ENCODE peak calls at places on chromosomes 1 and 21, in eight cellular contexts. T is AG09319; C is tibial artery; F is CD8-positive, alpha-beta T cell; D is WERI-Rb-1; L is keratinocyte; N is osteocyte; G is GM20000. Z is an unnamed sample.

GRCh38 chr21:43712268-43712942 is 6.5 kb upstream of the PDXK start:
- DNase-seq in G (no peak), F (no peak), C (no peak), N (no peak), D (no peak), T (no peak), L (no peak), Z (no peak)

GRCh38 chr1:221246067-221246466 is 366.8 kb downstream of the HLX start:
- DNase-seq in D (no peak), L (no peak), T (no peak), F (no peak), G (no peak), C (no peak), N (no peak), Z (no peak)

GRCh38 chr1:192160186-192160585 is 1.9 kb downstream of the RGS18 start:
- DNase-seq in G (no peak), D (no peak), C (no peak), F (no peak), L (no peak), N (no peak), T (no peak), Z (no peak)

GRCh38 chr1:99707535-99708142 is 58.8 kb downstream of the FRRS1 start:
- DNase-seq in D (peak), N (peak), T (peak), C (peak), G (peak), L (no peak), F (peak), Z (peak)

GRCh38 chr1:101310484-101310883 is 73.7 kb downstream of the S1PR1 start:
- DNase-seq in T (no peak), D (no peak), L (no peak), G (no peak), C (no peak), F (no peak), N (no peak), Z (no peak)

GRCh38 chr1:115432061-115432460 is 94.0 kb upstream of the NGF start:
- DNase-seq in N (no peak), C (no peak), G (no peak), D (no peak), F (no peak), L (no peak), T (no peak), Z (no peak)

GRCh38 chr1:39826583-39826982 is 37.9 kb upstream of the BMP8B start:
- DNase-seq in F (no peak), T (no peak), D (no peak), G (no peak), C (no peak), N (no peak), L (no peak), Z (no peak)

GRCh38 chr1:246591504-246591903 is 25.2 kb downstream of the CNST start:
- DNase-seq in N (no peak), T (no peak), C (no peak), F (no peak), G (peak), D (no peak), L (no peak), Z (no peak)

GRCh38 chr1:115364044-115364775 is 26.2 kb upstream of the NGF start:
- DNase-seq in L (no peak), G (no peak), F (no peak), C (no peak), T (peak), N (no peak), D (no peak), Z (no peak)

GRCh38 chr1:18539171-18539570 is 58.4 kb downstream of the KLHDC7A start:
- DNase-seq in T (no peak), N (peak), L (no peak), D (no peak), G (no peak), C (no peak), F (no peak), Z (no peak)

GRCh38 chr1:117060441-117061317 is 553 bp downstream of the TTF2 start:
- DNase-seq in T (no peak), L (no peak), F (no peak), D (no peak), G (peak), C (no peak), N (no peak), Z (peak)

GRCh38 chr1:237197470-237198425 is 155.8 kb downstream of the RYR2 start:
- DNase-seq in D (no peak), F (no peak), G (no peak), C (no peak), T (no peak), N (no peak), L (no peak), Z (no peak)

GRCh38 chr1:28865997-28866650 is 48.2 kb upstream of the EPB41 start:
- DNase-seq in C (no peak), N (no peak), F (no peak), T (no peak), D (no peak), L (no peak), G (no peak), Z (no peak)

GRCh38 chr1:242523282-242523967 is 1.1 kb downstream of the PLD5 start:
- DNase-seq in L (no peak), T (no peak), F (no peak), N (no peak), G (peak), D (no peak), C (no peak), Z (no peak)

GRCh38 chr1:225428879-225429455 is 1.1 kb upstream of the LBR start:
- DNase-seq in C (no peak), F (no peak), L (no peak), N (no peak), G (peak), D (no peak), T (no peak), Z (no peak)

GRCh38 chr1:112464501-112464900 is 44.3 kb upstream of the WNT2B start:
- DNase-seq in D (no peak), N (no peak), G (no peak), L (no peak), T (no peak), F (no peak), C (no peak), Z (no peak)

GRCh38 chr1:173418107-173418985 is 58.8 kb upstream of the PRDX6 start:
- DNase-seq in T (no peak), N (no peak), C (no peak), F (no peak), L (no peak), G (no peak), D (no peak), Z (no peak)

GRCh38 chr1:224340711-224341384 is 10.9 kb upstream of the NVL start:
- DNase-seq in G (no peak), L (no peak), N (no peak), T (no peak), F (peak), D (peak), C (no peak), Z (peak)

GRCh38 chr1:205922806-205923205 is 20.4 kb downstream of the SLC26A9 start:
- DNase-seq in L (no peak), T (no peak), G (no peak), C (peak), F (no peak), N (no peak), D (no peak), Z (no peak)

GRCh38 chr21:39685236-39685635 is 59.7 kb upstream of the IGSF5 start:
- DNase-seq in N (no peak), L (no peak), T (no peak), G (no peak), D (no peak), C (no peak), F (no peak), Z (no peak)

GRCh38 chr21:32403201-32403701 is 9.3 kb upstream of the EVA1C start:
- DNase-seq in T (no peak), F (peak), L (no peak), D (peak), N (no peak), C (no peak), G (peak), Z (peak)

GRCh38 chr1:17676387-17677060 is 78.6 kb upstream of the ACTL8 start:
- DNase-seq in L (no peak), T (no peak), F (no peak), G (no peak), D (no peak), C (no peak), N (no peak), Z (no peak)

GRCh38 chr1:24483441-24483840 is 19.2 kb upstream of the RCAN3 start:
- DNase-seq in T (no peak), D (no peak), G (no peak), N (no peak), F (no peak), L (no peak), C (no peak), Z (no peak)

GRCh38 chr1:97212671-97213070 is 491.1 kb downstream of the PTBP2 start:
- DNase-seq in T (no peak), L (no peak), D (no peak), N (no peak), C (no peak), G (no peak), F (no peak), Z (no peak)

GRCh38 chr1:17874665-17875064 is 119.5 kb downstream of the ACTL8 start:
- DNase-seq in C (peak), N (no peak), D (no peak), G (no peak), T (peak), F (no peak), L (no peak), Z (no peak)

GRCh38 chr1:180945151-180945550 is 32.5 kb downstream of the KIAA1614 start:
- DNase-seq in L (no peak), C (no peak), D (no peak), N (no peak), T (no peak), G (no peak), F (no peak), Z (no peak)

GRCh38 chr1:43814401-43814800 is 107.1 kb downstream of the ST3GAL3 start:
- DNase-seq in F (no peak), D (no peak), C (no peak), G (no peak), T (no peak), L (no peak), N (no peak), Z (no peak)

GRCh38 chr1:70994753-70995152 is 52.9 kb downstream of the PTGER3 start:
- DNase-seq in N (no peak), D (no peak), C (no peak), T (no peak), F (no peak), G (no peak), L (no peak), Z (no peak)

GRCh38 chr1:35406103-35406502 is 137.6 kb downstream of the ZMYM4 start:
- DNase-seq in T (no peak), F (no peak), G (no peak), C (no peak), N (no peak), L (no peak), D (no peak), Z (no peak)

GRCh38 chr1:56797079-56797685 is 22.0 kb downstream of the FYB2 start:
- DNase-seq in C (no peak), N (no peak), G (no peak), L (peak), D (no peak), T (no peak), F (no peak), Z (no peak)

GRCh38 chr1:1678581-1679380 is 13.8 kb downstream of the SLC35E2B start:
- DNase-seq in F (peak), N (no peak), D (peak), L (no peak), C (peak), G (peak), T (no peak), Z (no peak)
- TF ChIP-seq CTCF in F (peak), N (no peak), D (peak), L (peak), C (no peak), G (no peak), T (no peak), Z (peak)

GRCh38 chr21:19565587-19565986 is 1162.0 kb upstream of the TMPRSS15 start:
- DNase-seq in G (no peak), T (no peak), N (no peak), D (no peak), C (no peak), L (no peak), F (no peak), Z (no peak)
- TF ChIP-seq CTCF in G (no peak), T (no peak), N (peak), D (no peak), C (no peak), L (no peak), F (no peak), Z (no peak)

GRCh38 chr21:33901421-33902288 is 13.9 kb downstream of the ATP5PO start:
- DNase-seq in T (no peak), F (no peak), N (no peak), C (peak), D (peak), G (no peak), L (no peak), Z (no peak)
- TF ChIP-seq CTCF in T (peak), F (no peak), N (peak), C (peak), D (peak), G (peak), L (peak), Z (peak)

DNA sequence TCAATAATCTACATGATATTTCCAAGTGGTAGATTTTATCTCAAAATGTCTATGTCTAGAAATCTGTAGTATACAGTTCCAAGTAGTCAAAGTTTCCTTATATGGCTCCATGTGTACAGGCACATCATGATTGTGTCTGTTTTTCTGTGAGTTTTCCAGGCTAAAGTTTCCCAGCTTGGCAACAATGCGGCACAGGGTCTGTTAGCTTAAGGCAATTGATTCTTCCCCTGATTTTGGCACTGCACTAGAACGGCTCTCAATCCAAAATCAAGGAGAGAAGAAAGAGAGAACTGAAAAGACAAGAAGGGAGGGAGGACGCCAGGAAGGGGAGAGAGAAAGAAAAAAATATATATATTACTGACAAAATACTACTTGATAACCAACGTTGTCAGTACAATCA is 193.9 kb upstream of the SNX7 start:
- DNase-seq in F (no peak), C (no peak), D (no peak), L (no peak), G (no peak), T (no peak), N (no peak), Z (no peak)
- TF ChIP-seq CTCF in F (no peak), C (no peak), D (no peak), L (no peak), G (no peak), T (no peak), N (no peak), Z (no peak)

DNA sequence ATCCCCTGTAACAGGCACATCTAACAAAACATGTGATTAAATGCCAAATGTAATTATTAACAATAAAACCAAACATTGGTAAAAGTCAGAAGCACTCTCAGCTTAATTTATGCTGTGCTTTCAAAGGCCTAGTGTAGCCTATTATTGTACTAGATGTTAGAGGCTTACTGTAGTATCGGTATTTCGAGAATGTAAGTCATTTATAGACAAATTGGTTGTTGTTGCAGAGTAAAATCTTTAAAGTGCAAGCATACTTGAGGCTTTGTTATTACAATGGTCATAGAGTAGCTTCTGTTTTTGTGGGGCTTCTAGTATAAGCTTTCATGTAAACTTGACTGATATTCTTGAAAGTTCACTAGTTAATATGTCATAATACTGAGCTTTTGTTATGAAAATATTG is 965.8 kb downstream of the PLA2G4A start:
- DNase-seq in D (no peak), T (no peak), C (no peak), F (no peak), L (no peak), G (no peak), N (no peak), Z (no peak)
- TF ChIP-seq CTCF in D (no peak), T (no peak), C (no peak), F (no peak), L (no peak), G (no peak), N (no peak), Z (no peak)

DNA sequence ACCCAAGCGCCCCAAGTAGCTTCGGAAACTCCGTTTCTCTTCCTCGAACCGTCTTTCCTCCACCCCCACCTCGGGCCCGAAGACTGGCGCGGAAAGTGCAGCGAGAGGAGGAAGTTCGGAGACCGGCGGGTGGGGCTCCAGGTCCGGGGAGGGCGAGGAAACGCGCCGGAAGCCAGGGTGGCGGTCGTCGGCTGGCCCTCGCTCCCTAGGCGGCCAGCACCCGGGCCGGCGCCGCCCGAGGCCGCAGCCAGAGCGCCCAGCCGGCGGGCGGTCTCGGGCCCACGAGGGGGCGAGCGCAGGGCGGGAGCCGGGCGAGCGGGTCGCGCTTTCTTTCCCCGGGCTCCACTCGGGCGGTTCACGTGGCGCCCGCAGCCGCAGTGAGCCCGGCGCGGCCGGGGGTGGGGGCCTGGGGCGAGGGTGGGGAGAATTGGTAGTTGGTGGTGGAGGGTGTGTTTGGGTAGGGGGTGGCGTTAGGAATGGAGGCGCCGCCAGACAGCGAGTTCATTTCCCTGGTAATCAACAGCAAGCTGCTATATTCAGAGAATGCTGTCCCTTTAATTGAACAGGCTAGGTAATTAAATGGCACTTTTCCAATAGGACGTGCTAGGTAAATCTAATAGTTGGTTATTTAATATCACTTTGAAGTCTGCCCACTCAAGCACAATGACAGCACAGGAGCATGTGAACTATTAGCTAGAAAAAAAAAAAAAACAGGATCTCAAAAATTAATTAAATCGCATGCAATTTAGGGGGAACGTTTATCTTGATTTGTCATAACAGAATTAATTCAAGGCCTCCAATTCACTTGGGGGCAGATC is 6.7 kb downstream of the LMO4 start:
- DNase-seq in D (peak), F (peak), L (no peak), G (peak), C (peak), N (peak), T (no peak), Z (peak)
- TF ChIP-seq CTCF in D (peak), F (no peak), L (peak), G (peak), C (peak), N (peak), T (no peak), Z (peak)

DNA sequence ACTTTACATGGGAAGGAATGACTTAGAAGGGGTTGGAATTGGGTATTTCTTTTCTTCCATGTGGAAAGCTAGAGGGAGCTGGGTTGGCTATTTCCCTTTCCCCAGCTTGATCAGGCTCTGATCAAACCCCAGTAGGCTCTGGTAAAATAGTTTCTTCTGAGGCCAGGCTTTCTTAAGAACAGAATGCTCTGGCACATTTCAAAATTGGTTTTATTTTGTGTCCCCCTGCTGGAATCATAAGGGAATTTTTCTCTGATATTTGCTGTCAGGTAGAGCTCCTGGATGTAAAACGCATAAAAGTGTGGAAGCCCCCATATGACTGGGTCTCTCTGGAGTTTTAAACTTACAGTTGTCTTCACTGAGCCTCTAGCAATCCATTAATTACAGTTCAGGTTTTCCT is 17.1 kb upstream of the APOBEC4 start:
- DNase-seq in N (no peak), L (no peak), G (no peak), D (no peak), F (no peak), C (no peak), T (no peak), Z (no peak)
- TF ChIP-seq CTCF in N (no peak), L (peak), G (no peak), D (no peak), F (no peak), C (no peak), T (no peak), Z (no peak)

GRCh38 chr1:47471163-47471562 is 33.3 kb downstream of the FOXD2 start:
- DNase-seq in T (peak), D (no peak), F (no peak), N (no peak), C (peak), L (no peak), G (no peak), Z (no peak)

GRCh38 chr1:47469405-47469759 is 31.5 kb downstream of the FOXD2 start:
- DNase-seq in N (no peak), L (no peak), T (no peak), D (no peak), F (no peak), C (no peak), G (no peak), Z (no peak)

GRCh38 chr1:47468759-47469404 is 31.0 kb downstream of the FOXD2 start:
- DNase-seq in G (no peak), F (no peak), L (no peak), D (no peak), T (no peak), N (no peak), C (no peak), Z (no peak)

GRCh38 chr1:47465605-47466004 is 27.8 kb downstream of the FOXD2 start:
- DNase-seq in C (no peak), T (no peak), L (no peak), F (no peak), G (no peak), D (no peak), N (no peak), Z (no peak)

DNA sequence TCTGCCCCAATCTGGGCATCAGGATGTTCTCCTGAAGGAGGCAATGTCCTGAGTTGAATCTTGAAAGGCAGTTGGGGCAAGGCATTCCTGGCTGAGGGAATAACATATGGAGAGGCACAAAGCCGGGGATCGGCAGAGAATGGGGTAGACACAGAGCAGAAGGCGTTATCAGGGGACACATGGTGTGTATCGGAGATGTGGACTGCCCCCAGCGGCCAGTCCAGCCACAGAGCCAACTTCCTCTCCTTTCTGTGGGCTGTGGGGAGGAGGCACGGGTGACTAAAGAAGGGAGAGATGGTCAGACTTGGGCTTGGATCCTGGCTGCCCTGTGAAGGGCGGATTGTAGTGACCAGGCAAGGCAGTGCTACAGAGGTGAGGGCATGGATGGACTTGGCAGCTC is 32.1 kb downstream of the FOXD2 start:
- DNase-seq in T (no peak), G (no peak), F (no peak), L (no peak), N (no peak), D (peak), C (no peak), Z (no peak)
- TF ChIP-seq CTCF in T (no peak), G (no peak), F (no peak), L (no peak), N (no peak), D (peak), C (no peak), Z (no peak)

GRCh38 chr1:227789881-227790400 is 25.5 kb upstream of the PRSS38 start:
- DNase-seq in N (peak), D (no peak), L (no peak), T (no peak), F (no peak), C (no peak), G (no peak), Z (no peak)
- TF ChIP-seq CTCF in N (peak), D (no peak), L (no peak), T (no peak), F (no peak), C (no peak), G (no peak), Z (no peak)